ENCODE peak calls at places on chromosomes 2 and 18, in five cellular contexts. T is pancreas, R is K562, S is right cardiac atrium, Y is transverse colon. H is an unnamed sample.
A peak's percentile ranks its signal among the peaks of the same experiment; 100 is the strongest.

GRCh38 chr2:11808016-11808400 is 61.6 kb downstream of the LPIN1 start:
- DNase-seq in T (no peak), R (no peak), S (no peak), Y (no peak), H (no peak)

GRCh38 chr2:159615936-159616733 is at the start of gene BAZ2B:
- DNase-seq in T (peak; percentile 64), R (peak; percentile 65), S (peak; percentile 79), Y (peak; percentile 64), H (no peak)

GRCh38 chr2:100274076-100274475 is 48.2 kb downstream of the LONRF2 start:
- DNase-seq in T (no peak), R (no peak), S (no peak), Y (no peak), H (no peak)

GRCh38 chr2:12556762-12557161 is 160.0 kb upstream of the TRIB2 start:
- DNase-seq in T (no peak), R (peak; percentile 35), S (no peak), Y (no peak), H (no peak)

GRCh38 chr18:10401930-10402329 is 52.5 kb upstream of the APCDD1 start:
- DNase-seq in T (no peak), R (no peak), S (no peak), Y (no peak), H (no peak)

GRCh38 chr2:113157897-113158753 is 15.6 kb upstream of the PSD4 start:
- DNase-seq in T (no peak), R (no peak), S (no peak), Y (no peak), H (no peak)

GRCh38 chr18:7023581-7023980 is 94.0 kb downstream of the LAMA1 start:
- DNase-seq in T (no peak), R (no peak), S (no peak), Y (no peak), H (no peak)

GRCh38 chr2:106975641-106976040 is 89.7 kb upstream of the ST6GAL2 start:
- DNase-seq in T (no peak), R (no peak), S (no peak), Y (no peak), H (no peak)

GRCh38 chr2:121376851-121377250 is 91.8 kb upstream of the TFCP2L1 start:
- DNase-seq in T (no peak), R (no peak), S (no peak), Y (no peak), H (no peak)

GRCh38 chr2:41414486-41415230 is 633.2 kb upstream of the PKDCC start:
- DNase-seq in T (no peak), R (peak; percentile 3), S (no peak), Y (no peak), H (no peak)

GRCh38 chr2:144583741-144584453 is 64.0 kb upstream of the ZEB2 start:
- DNase-seq in T (no peak), R (no peak), S (no peak), Y (no peak), H (no peak)

GRCh38 chr2:136212426-136213378 is 94.8 kb upstream of the CXCR4 start:
- DNase-seq in T (no peak), R (no peak), S (no peak), Y (no peak), H (no peak)

GRCh38 chr2:20223345-20224190 is 1.4 kb downstream of the SDC1 start:
- DNase-seq in T (no peak), R (no peak), S (peak; percentile 67), Y (no peak), H (no peak)

GRCh38 chr2:217899231-217900009 is 103.4 kb downstream of the TNS1 start:
- DNase-seq in T (peak; percentile 65), R (peak; percentile 72), S (peak; percentile 86), Y (peak; percentile 72), H (no peak)

GRCh38 chr2:19859565-19859964 is 42.2 kb downstream of the TTC32 start:
- DNase-seq in T (no peak), R (no peak), S (no peak), Y (no peak), H (no peak)

GRCh38 chr18:2244641-2245040 is 326.7 kb downstream of the METTL4 start:
- DNase-seq in T (no peak), R (no peak), S (no peak), Y (no peak), H (no peak)

GRCh38 chr2:55869637-55870325 is 53.8 kb downstream of the EFEMP1 start:
- DNase-seq in T (no peak), R (no peak), S (no peak), Y (no peak), H (no peak)

GRCh38 chr2:188974184-188974583 is at the start of gene COL3A1:
- DNase-seq in T (no peak), R (no peak), S (peak; percentile 81), Y (peak; percentile 17), H (no peak)

GRCh38 chr2:172745636-172746035 is 10.0 kb downstream of the RAPGEF4 start:
- DNase-seq in T (no peak), R (no peak), S (no peak), Y (no peak), H (no peak)

GRCh38 chr2:103005386-103005785 is 243.6 kb downstream of the TMEM182 start:
- DNase-seq in T (no peak), R (no peak), S (no peak), Y (no peak), H (no peak)

GRCh38 chr2:152483276-152483996 is 148.5 kb downstream of the FMNL2 start:
- DNase-seq in T (no peak), R (no peak), S (no peak), Y (no peak), H (no peak)

GRCh38 chr2:196530910-196531309 is 108.6 kb upstream of the CCDC150 start:
- DNase-seq in T (no peak), R (no peak), S (no peak), Y (no peak), H (no peak)

GRCh38 chr2:241966671-241967070 is 97.1 kb downstream of the RTP5 start:
- DNase-seq in T (no peak), R (no peak), S (no peak), Y (no peak), H (no peak)
- H3K4me3 ChIP-seq in T (no peak overlapping the region), R (no peak overlapping the region), S (no peak overlapping the region), Y (no peak overlapping the region), H (no peak overlapping the region)

DNA sequence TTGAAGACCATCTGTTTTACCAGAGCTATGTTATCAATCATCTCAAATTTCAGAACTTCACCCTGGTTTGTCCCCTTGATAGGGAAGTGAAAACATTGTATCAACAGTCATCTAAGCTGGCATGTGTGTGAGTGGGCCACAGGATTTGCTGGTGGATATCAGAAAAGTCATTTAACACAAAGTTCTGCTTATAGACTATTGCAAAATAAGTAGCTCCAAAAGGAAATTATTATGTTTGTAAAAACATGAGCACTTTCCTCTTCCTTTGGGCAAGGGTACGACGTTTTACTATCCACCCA is 20.7 kb upstream of the COPS8 start:
- DNase-seq in T (no peak), R (no peak), S (no peak), Y (no peak), H (no peak)
- H3K4me3 ChIP-seq in T (no peak overlapping the region), R (no peak overlapping the region), S (no peak overlapping the region), Y (no peak overlapping the region), H (no peak overlapping the region)

DNA sequence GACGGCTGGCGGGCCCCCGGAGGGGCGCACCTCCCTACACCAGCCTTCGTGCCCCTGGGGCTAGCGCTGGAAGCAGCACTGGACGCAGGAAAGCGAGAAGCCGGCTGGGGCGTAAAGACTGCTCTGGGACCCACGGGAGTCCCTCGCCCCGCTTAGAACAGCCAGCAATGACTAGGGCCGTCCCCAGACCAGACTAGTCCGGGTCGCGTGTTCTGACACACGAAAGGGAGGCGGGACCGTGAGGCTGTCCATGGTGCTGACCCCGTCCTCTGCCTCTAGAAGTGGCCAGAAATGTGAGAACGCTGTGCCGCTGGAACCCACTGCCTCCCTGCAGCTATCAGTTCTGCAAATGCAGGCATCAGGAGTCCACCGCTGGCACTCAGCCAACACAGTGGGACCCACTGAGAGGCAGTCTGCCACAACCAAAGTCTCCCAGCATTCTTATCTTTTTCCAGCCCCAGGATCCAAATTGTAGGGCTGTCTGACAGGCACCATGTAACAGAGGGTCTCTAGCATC is at the start of gene UCN:
- DNase-seq in T (peak; percentile 45), R (no peak), S (peak; percentile 85), Y (no peak), H (no peak)
- H3K4me3 ChIP-seq in T (no peak within 1 kb of the TSS), R (no peak within 1 kb of the TSS), S (no peak within 1 kb of the TSS), Y (no peak within 1 kb of the TSS), H (no peak within 1 kb of the TSS)

GRCh38 chr2:23617817-23618216 is 232.8 kb downstream of the KLHL29 start:
- DNase-seq in T (no peak), R (no peak), S (peak; percentile 70), Y (peak; percentile 30), H (no peak)
- H3K4me3 ChIP-seq in T (no peak overlapping the region), R (no peak overlapping the region), S (no peak overlapping the region), Y (no peak overlapping the region), H (peak overlapping the region; percentile 13)

DNA sequence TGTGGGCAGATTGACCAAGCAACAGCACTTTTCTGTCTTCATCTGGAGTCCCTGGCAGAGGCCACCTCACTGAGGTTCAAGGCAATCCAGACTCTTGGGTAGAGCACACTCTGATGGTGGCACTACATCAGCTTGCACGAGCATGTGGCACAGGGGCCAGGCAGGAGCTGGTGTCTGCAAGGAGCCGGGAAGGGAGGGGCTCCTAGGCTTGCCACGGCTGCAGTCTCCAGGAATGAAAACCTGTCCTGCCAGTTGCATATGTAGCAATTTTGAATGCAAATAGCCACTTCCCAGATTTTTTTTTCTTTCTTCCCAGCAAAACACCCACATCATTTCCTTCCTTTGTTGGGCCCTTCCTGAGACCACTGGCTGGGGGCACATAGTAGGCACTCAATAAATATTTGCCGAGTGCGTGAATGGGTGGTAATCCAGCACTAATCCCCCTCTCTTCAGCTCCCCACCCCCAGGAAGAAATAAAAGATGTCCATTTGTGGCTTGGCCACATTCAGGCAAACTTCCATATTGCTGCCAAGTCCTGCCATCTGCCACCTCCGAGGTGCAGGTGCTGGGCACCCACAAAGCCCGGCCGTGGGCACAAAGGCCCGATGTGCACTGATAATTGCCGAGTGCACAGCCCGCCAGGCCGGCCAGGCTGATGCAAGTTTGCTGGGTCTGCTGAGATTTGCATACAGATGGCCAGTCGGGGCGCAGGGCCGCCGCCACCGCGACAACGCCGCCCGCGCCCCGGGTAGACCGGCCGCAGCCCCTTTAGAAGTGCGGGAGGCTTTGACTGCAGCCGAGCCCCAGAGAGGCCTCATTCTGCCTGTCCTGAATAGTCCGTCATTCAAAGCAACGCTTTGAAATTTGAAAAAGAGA is 72.5 kb downstream of the MYCN start:
- DNase-seq in T (no peak), R (no peak), S (no peak), Y (peak; percentile 69), H (no peak)
- H3K4me3 ChIP-seq in T (no peak overlapping the region), R (no peak overlapping the region), S (no peak overlapping the region), Y (no peak overlapping the region), H (no peak overlapping the region)